ENCODE peak calls at places on chromosomes 5 and 9, in four cellular contexts. I is CD8-positive, alpha-beta T cell; B is stomach; S is cardiac muscle cell. Z is an unnamed sample.

GRCh38 chr5:171152382-171152781 is 156.7 kb upstream of the TLX3 start:
- DNase-seq in B (no peak), I (no peak), S (no peak), Z (no peak)

GRCh38 chr5:117681855-117682254 is 1107.2 kb upstream of the SEMA6A start:
- DNase-seq in S (no peak), B (no peak), I (no peak), Z (no peak)

GRCh38 chr5:36153727-36154126 is 1.8 kb downstream of the SKP2 start:
- DNase-seq in B (no peak), I (no peak), S (no peak), Z (no peak)

GRCh38 chr9:16681659-16681990 is 188.8 kb downstream of the BNC2 start:
- DNase-seq in B (no peak), S (no peak), I (no peak), Z (no peak)

GRCh38 chr5:1887400-1888360 is 5.0 kb upstream of the IRX4 start:
- DNase-seq in I (no peak), B (no peak), S (peak), Z (no peak)

GRCh38 chr9:113886471-113886870 is 10.4 kb downstream of the ZNF618 start:
- DNase-seq in S (no peak), I (no peak), B (no peak), Z (no peak)

GRCh38 chr5:134758504-134759341 is at the start of gene DDX46:
- DNase-seq in I (peak), S (peak), B (peak), Z (peak)

GRCh38 chr9:131817627-131818026 is 77.8 kb upstream of the RAPGEF1 start:
- DNase-seq in S (no peak), B (no peak), I (no peak), Z (no peak)

GRCh38 chr5:150763023-150763793 is 4.4 kb upstream of the DCTN4 start:
- DNase-seq in B (peak), S (peak), I (no peak), Z (peak)

GRCh38 chr9:130128782-130129424 is 43.3 kb upstream of the NCS1 start:
- DNase-seq in S (peak), I (peak), B (no peak), Z (peak)
- H3K27ac ChIP-seq in S (peak), I (peak), B (peak), Z (peak)

DNA sequence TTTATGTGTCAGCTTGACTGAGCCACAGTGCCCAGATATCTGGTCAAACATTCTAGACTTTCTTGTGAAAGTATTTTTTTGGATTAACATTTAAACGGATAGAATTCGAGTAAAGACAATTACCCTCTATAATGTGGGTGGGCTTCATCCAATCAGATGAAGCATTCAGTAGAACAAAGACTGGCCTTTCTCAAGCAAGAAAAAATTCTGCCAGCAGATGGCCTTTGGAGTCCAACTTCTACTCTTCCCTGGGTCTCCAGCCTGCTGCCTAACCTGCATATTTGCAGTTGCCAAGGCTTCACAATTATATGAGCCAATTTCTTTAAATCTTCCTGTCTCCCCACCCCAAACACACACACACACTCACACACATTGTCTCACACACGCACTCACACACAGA is 86.4 kb downstream of the MED10 start:
- DNase-seq in S (peak), I (no peak), B (no peak), Z (no peak)
- TF ChIP-seq CTCF in S (no peak), I (no peak), B (no peak), Z (peak)

GRCh38 chr5:172659570-172659908 is 18.5 kb downstream of the NEURL1B start:
- DNase-seq in S (no peak), I (no peak), B (no peak), Z (no peak)

GRCh38 chr5:172659909-172660628 is 19.0 kb downstream of the NEURL1B start:
- DNase-seq in B (peak), S (peak), I (no peak), Z (peak)

GRCh38 chr5:172661536-172661935 is 20.5 kb downstream of the NEURL1B start:
- DNase-seq in S (no peak), I (no peak), B (no peak), Z (no peak)

GRCh38 chr5:172662596-172662995 is 21.5 kb downstream of the NEURL1B start:
- DNase-seq in I (no peak), S (no peak), B (no peak), Z (no peak)

DNA sequence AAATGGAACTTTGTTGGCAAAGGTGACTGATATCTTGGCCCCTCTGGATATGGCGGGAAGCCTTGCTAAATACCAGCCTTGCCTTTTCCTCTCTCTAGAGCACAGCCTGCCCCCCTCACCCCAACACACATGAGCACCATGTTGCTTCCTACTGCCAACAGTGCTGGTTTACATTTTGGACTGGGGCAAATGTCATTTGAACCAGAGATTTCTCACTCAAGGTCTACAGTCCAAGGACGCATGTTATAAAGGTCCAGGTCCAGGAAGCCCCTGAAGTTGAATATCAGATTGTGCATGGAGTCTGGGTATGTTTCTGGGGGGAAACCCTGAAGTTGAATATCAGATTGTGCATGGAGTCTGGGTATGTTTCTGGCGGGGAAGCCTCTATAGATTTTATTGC is 19.9 kb downstream of the NEURL1B start:
- DNase-seq in S (no peak), B (no peak), I (no peak), Z (no peak)
- H3K27ac ChIP-seq in S (peak), B (peak), I (no peak), Z (peak)

DNA sequence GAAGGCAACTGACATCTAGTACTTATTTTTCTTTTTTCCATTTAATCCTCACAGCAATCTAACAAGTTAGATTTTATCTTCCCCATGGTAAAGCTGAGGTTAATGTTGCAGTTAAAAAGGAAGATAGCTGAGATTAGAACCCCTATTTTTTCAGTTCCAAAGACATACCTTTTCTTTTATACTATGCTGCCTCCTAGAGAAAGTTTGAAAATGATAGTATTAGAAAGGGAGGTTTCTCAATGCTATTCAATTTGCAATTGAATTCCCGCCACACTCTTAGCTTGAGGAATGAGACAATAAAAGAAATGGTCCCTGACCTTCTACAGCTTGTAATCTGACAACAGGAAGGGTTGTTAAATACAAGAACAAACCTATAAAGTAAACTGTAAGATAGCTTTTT is 195.9 kb upstream of the TRIM32 start:
- DNase-seq in S (no peak), I (no peak), B (no peak), Z (no peak)
- TF ChIP-seq CTCF in S (peak), I (no peak), B (no peak), Z (peak)

GRCh38 chr5:110726249-110727024 is at the start of gene TMEM232:
- DNase-seq in S (peak), B (peak), I (peak), Z (peak)
- H3K27ac ChIP-seq in S (no peak), B (no peak), I (no peak), Z (no peak)

DNA sequence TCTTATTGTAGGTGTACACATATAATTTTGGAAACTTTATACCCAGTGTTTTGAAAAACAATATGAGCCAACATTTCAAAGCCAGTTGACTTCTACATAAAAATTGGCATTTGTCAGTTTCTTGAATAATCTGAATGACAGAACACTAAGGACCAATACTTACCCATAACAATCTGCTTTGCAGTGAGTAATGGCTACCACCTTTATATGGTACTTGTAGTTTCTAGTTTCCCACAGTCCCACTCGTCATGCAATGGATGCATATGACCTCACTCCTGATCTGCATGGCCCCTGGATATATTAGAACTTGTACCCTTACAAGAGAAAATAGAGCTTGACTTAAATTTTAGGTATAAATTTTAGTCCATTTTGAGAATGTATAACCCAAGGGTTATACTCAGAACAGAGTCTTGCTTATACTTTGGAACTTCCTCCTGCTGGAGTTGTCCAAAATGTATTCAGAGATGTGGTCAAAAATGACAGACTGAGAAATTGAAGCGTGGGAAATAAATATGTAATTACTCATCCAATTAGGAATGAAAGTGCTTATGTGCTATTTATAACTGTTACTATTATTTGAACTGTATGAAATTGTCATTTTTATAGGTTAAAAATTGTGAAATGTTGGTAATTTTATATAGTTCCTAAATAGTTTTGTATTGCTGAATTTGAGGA is 19.4 kb downstream of the XRCC4 start:
- DNase-seq in B (no peak), I (no peak), S (no peak), Z (no peak)
- TF ChIP-seq CTCF in B (no peak), I (no peak), S (no peak), Z (no peak)

GRCh38 chr5:43313035-43313853 is at the start of gene HMGCS1:
- DNase-seq in S (peak), B (peak), I (peak), Z (peak)

GRCh38 chr5:43312076-43312620 is 1.1 kb downstream of the HMGCS1 start:
- DNase-seq in S (no peak), I (no peak), B (no peak), Z (no peak)

GRCh38 chr5:43313854-43314457 is 744 bp upstream of the HMGCS1 start:
- DNase-seq in B (no peak), I (no peak), S (peak), Z (peak)

GRCh38 chr5:43314724-43315123 is 1.5 kb upstream of the HMGCS1 start:
- DNase-seq in S (no peak), I (no peak), B (no peak), Z (no peak)

GRCh38 chr5:43312699-43313034 is 545 bp downstream of the HMGCS1 start:
- DNase-seq in S (no peak), I (no peak), B (no peak), Z (no peak)
- H3K27ac ChIP-seq in S (peak), I (peak), B (peak), Z (peak)

DNA sequence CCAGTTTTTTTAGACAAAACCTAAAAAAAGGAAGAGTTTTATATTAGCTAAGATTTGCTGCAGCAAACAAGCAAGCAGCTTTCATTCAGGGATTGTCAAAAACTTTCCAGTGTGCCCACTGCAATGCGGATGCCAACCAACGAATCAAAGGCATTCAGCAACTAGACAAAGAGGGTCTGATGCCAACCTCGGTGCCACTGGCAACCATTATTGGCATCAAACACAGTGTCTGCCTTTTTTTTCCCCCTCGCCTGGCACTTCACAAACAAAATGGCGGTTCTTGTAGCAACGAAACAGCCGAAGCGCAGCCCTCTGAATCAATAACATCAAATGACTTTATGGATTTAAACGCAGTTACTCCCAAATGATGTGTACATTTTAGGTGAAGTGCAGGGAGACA is 10.4 kb downstream of the NFIB start:
- DNase-seq in B (no peak), I (no peak), S (no peak), Z (no peak)
- TF ChIP-seq CTCF in B (no peak), I (no peak), S (no peak), Z (no peak)

GRCh38 chr9:135147938-135148337 is 60.5 kb downstream of the OLFM1 start:
- DNase-seq in S (no peak), I (no peak), B (no peak), Z (no peak)
- H3K27ac ChIP-seq in S (no peak), I (no peak), B (no peak), Z (no peak)

Z was measured in heart right ventricle.